ENCODE peak calls at places on chromosomes 12 and 14, in eight cellular contexts. R is A549, S is H54, E is heart left ventricle, J is GM12891, T is stomach, N is tibial nerve, G is IMR-90. K is an unnamed sample.

GRCh38 chr14:20454359-20454644 is 310 bp downstream of the OSGEP start:
- DNase-seq in R (peak), S (peak), E (no peak), J (no peak), T (peak), N (no peak), G (peak), K (no peak)

GRCh38 chr14:75783602-75784313 is 122.7 kb downstream of the TTLL5 start:
- DNase-seq in R (no peak), S (no peak), E (no peak), J (no peak), T (no peak), N (no peak), G (no peak), K (no peak)

GRCh38 chr14:24207104-24207543 is 1.6 kb downstream of the TSSK4 start:
- DNase-seq in R (no peak), S (no peak), E (no peak), J (no peak), T (no peak), N (no peak), G (no peak), K (no peak)

GRCh38 chr12:12365931-12366431 is 9.1 kb downstream of the BORCS5 start:
- DNase-seq in R (no peak), S (no peak), E (no peak), J (no peak), T (no peak), N (no peak), G (peak), K (no peak)

GRCh38 chr12:64385019-64385418 is 5.5 kb downstream of the C12orf56 start:
- DNase-seq in R (no peak), S (no peak), E (no peak), J (no peak), T (no peak), N (no peak), G (no peak), K (no peak)

GRCh38 chr12:15193927-15194326 is 27.3 kb downstream of the RERG start:
- DNase-seq in R (peak), S (no peak), E (no peak), J (no peak), T (no peak), N (no peak), G (no peak), K (no peak)

GRCh38 chr12:3453947-3454675 is 36.9 kb upstream of the PRMT8 start:
- DNase-seq in R (peak), S (peak), E (no peak), J (no peak), T (no peak), N (no peak), G (peak), K (no peak)

GRCh38 chr14:34113051-34113511 is 162.2 kb upstream of the EGLN3 start:
- DNase-seq in R (peak), S (no peak), E (no peak), J (no peak), T (no peak), N (no peak), G (peak), K (no peak)

GRCh38 chr12:122021822-122022392 is at the start of gene BCL7A:
- DNase-seq in R (peak), S (peak), E (peak), J (no peak), T (peak), N (no peak), G (peak), K (peak)

GRCh38 chr14:46250113-46250703 is 401.4 kb downstream of the RPL10L start:
- DNase-seq in R (peak), S (no peak), E (no peak), J (no peak), T (no peak), N (no peak), G (no peak), K (no peak)

GRCh38 chr12:128091931-128092330 is 175.0 kb upstream of the TMEM132C start:
- DNase-seq in R (no peak), S (no peak), E (no peak), J (no peak), T (no peak), N (no peak), G (no peak), K (no peak)

GRCh38 chr12:2246358-2246757 is 193.6 kb downstream of the CACNA1C start:
- DNase-seq in R (no peak), S (no peak), E (no peak), J (no peak), T (no peak), N (no peak), G (peak), K (no peak)

GRCh38 chr12:56338643-56339422 is at the start of gene IL23A:
- DNase-seq in R (no peak), S (no peak), E (no peak), J (peak), T (no peak), N (no peak), G (peak), K (no peak)

GRCh38 chr12:65010437-65010836 is 110.7 kb downstream of the WIF1 start:
- DNase-seq in R (no peak), S (no peak), E (no peak), J (no peak), T (no peak), N (no peak), G (no peak), K (no peak)

GRCh38 chr12:21607701-21608100 is 3.1 kb upstream of the GYS2 start:
- DNase-seq in R (peak), S (no peak), E (no peak), J (no peak), T (no peak), N (no peak), G (peak), K (no peak)

GRCh38 chr12:32253154-32253795 is 146.1 kb upstream of the FGD4 start:
- DNase-seq in R (no peak), S (no peak), E (no peak), J (no peak), T (no peak), N (no peak), G (peak), K (no peak)

GRCh38 chr14:94036328-94037167 is 10.4 kb downstream of the OTUB2 start:
- DNase-seq in R (peak), S (peak), E (peak), J (peak), T (peak), N (peak), G (peak), K (peak)

GRCh38 chr12:91965781-91966180 is 179.9 kb downstream of the BTG1 start:
- DNase-seq in R (no peak), S (no peak), E (no peak), J (no peak), T (no peak), N (no peak), G (no peak), K (no peak)

GRCh38 chr14:86788229-86788628 is 1204.8 kb downstream of the GALC start:
- DNase-seq in R (no peak), S (no peak), E (no peak), J (no peak), T (no peak), N (no peak), G (peak), K (no peak)

GRCh38 chr14:100836053-100836805 is 10.3 kb downstream of the MEG3 start:
- DNase-seq in R (no peak), S (no peak), E (no peak), J (no peak), T (no peak), N (no peak), G (no peak), K (no peak)

GRCh38 chr14:60090864-60091519 is 731 bp upstream of the PCNX4 start:
- DNase-seq in R (peak), S (no peak), E (peak), J (no peak), T (peak), N (peak), G (peak), K (peak)

GRCh38 chr14:88470542-88471440 is 84.0 kb downstream of the PTPN21 start:
- DNase-seq in R (no peak), S (no peak), E (no peak), J (no peak), T (no peak), N (no peak), G (peak), K (no peak)

GRCh38 chr12:67358686-67359374 is 89.7 kb downstream of the CAND1 start:
- DNase-seq in R (no peak), S (no peak), E (peak), J (no peak), T (no peak), N (no peak), G (peak), K (no peak)

GRCh38 chr12:62133440-62133839 is 126.8 kb upstream of the USP15 start:
- DNase-seq in R (no peak), S (no peak), E (no peak), J (no peak), T (no peak), N (no peak), G (no peak), K (peak)

GRCh38 chr12:95533985-95534384 is 17.3 kb downstream of the USP44 start:
- DNase-seq in R (no peak), S (no peak), E (no peak), J (no peak), T (no peak), N (no peak), G (no peak), K (no peak)

GRCh38 chr12:123129651-123130050 is 21.2 kb downstream of the PITPNM2 start:
- DNase-seq in R (no peak), S (no peak), E (no peak), J (no peak), T (no peak), N (no peak), G (no peak), K (no peak)

GRCh38 chr12:98253207-98253606 is 262.2 kb upstream of the TMPO start:
- DNase-seq in R (no peak), S (no peak), E (no peak), J (no peak), T (no peak), N (no peak), G (no peak), K (no peak)

GRCh38 chr12:13981296-13981962 is at the start of gene GRIN2B:
- DNase-seq in R (peak), S (no peak), E (no peak), J (no peak), T (no peak), N (no peak), G (no peak), K (no peak)

GRCh38 chr14:54186821-54187365 is 209.9 kb upstream of the CDKN3 start:
- DNase-seq in R (no peak), S (no peak), E (no peak), J (no peak), T (no peak), N (no peak), G (no peak), K (no peak)

GRCh38 chr12:65123435-65124063 is 2.4 kb upstream of the WIF1 start:
- DNase-seq in R (peak), S (no peak), E (no peak), J (no peak), T (no peak), N (no peak), G (peak), K (no peak)

GRCh38 chr12:95337176-95337575 is 119.6 kb downstream of the VEZT start:
- DNase-seq in R (no peak), S (no peak), E (no peak), J (no peak), T (no peak), N (no peak), G (peak), K (no peak)

GRCh38 chr12:108448246-108448645 is 66.8 kb upstream of the FICD start:
- DNase-seq in R (no peak), S (no peak), E (no peak), J (no peak), T (no peak), N (no peak), G (no peak), K (no peak)

GRCh38 chr12:116918464-116918863 is 7.7 kb downstream of the FBXW8 start:
- DNase-seq in R (no peak), S (no peak), E (no peak), J (no peak), T (no peak), N (no peak), G (no peak), K (no peak)

GRCh38 chr14:92040431-92041040 is 677 bp upstream of the TRIP11 start:
- DNase-seq in R (peak), S (peak), E (no peak), J (no peak), T (peak), N (no peak), G (peak), K (no peak)

DNA sequence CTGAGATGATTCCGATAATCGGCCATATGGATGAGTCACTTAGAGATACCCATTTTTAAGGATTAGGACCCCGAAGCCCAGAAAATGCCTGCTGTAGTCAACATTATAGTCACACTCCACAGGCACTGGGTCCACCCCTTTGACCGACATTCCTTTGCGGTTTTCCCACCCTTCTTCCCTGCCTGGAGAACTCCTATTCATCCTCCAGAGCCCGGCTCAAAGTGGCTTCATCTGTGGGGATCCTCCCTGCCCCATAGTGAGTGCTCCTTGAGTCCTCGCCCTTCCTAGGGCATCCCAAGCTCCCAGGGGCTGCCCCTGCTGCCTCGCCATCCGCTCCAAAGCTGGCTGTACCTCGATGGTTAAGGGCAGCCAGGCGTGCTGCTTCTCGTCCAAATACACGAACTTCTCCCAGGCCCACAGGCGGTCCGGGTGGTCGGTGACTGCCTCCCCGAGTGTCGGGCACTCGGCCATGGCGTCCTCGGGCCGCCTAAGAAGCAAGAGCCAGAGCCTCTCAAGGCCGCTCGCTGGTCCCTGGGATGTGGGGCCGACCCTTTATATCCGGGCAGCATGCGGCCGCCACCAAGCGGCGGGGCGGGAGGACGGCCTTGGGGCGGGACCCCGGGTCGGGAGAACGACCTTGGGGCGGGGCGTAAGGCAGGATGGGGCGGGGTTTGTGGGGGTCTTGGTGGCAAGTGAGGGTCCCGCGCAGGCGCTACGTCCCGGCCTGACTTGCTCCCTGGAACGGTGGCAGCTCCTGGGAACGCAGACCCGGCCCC is at the start of gene TCL1A:
- DNase-seq in R (no peak), S (no peak), E (no peak), J (no peak), T (no peak), N (no peak), G (no peak), K (no peak)
- TF ChIP-seq POLR2A in R (no peak), S (no peak), E (no peak), J (peak), T (no peak), N (no peak), G (no peak), K (no peak)

GRCh38 chr14:89955418-89956293 is at the start of gene TDP1:
- DNase-seq in R (peak), S (peak), E (peak), J (peak), T (peak), N (peak), G (peak), K (peak)
- TF ChIP-seq POLR2A in R (peak), S (peak), E (no peak), J (peak), T (no peak), N (peak), G (peak), K (peak)

GRCh38 chr12:111777345-111778045 is 10.8 kb downstream of the ALDH2 start:
- DNase-seq in R (peak), S (no peak), E (peak), J (no peak), T (peak), N (no peak), G (no peak), K (peak)

GRCh38 chr12:111776836-111777344 is 10.2 kb downstream of the ALDH2 start:
- DNase-seq in R (no peak), S (no peak), E (no peak), J (no peak), T (no peak), N (no peak), G (peak), K (no peak)

GRCh38 chr12:111773801-111774551 is 7.2 kb downstream of the ALDH2 start:
- DNase-seq in R (peak), S (no peak), E (peak), J (no peak), T (peak), N (peak), G (peak), K (peak)

GRCh38 chr12:111780166-111780565 is 13.4 kb downstream of the ALDH2 start:
- DNase-seq in R (no peak), S (no peak), E (no peak), J (no peak), T (no peak), N (no peak), G (no peak), K (no peak)

DNA sequence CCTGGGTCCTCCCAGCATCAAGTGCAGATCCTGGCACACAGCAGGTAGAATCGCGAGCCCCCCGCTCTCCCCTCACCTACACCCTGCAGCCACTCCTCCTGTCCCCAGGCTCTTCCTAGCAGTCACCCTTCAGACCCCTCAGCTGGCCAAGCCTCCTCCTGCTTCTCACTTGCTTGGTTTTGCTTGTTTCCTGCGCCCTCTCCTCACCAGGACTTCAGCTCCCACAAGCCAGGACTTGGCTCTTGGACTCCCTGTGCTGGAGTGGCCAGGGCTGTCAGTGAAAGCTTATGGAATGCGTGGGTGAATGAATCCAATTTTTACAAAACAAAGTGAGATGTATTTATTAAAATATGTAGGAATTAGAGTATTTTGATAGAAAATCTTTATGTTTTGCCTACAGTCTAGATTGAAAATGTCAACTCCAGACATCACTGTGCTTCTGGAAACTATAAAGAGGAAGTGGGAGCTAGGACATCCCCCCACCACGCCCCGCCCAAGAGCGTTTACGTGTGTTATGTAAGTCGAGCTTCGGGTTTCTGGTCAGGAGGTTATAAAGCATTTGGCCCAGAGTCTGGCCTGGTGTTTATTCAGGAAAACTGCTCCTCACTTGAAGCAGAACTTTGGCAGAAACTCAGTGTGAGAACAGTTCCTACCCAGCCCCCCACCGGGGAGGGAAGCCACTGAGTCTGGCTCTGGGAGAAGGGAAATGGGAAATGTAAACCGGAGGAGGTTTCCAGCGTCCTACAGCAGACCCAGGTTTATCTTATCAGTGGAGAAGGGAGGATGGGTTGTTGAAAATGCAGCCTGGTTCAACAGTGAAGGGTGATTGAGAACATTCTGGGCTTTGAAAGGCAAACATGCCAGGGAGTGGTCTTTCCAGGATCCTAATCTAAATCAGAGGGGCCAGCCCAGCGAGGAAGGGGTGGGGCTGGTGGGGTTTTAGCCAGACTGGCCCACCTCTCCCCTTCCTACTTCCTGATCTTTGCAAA is 8.8 kb downstream of the ALDH2 start:
- DNase-seq in R (peak), S (no peak), E (peak), J (peak), T (peak), N (peak), G (peak), K (peak)
- TF ChIP-seq POLR2A in R (no peak), S (no peak), E (no peak), J (peak), T (no peak), N (peak), G (no peak), K (no peak)

GRCh38 chr14:22980672-22981089 is 1.7 kb downstream of the AJUBA start:
- DNase-seq in R (peak), S (no peak), E (no peak), J (peak), T (peak), N (no peak), G (peak), K (peak)

GRCh38 chr14:22982013-22982476 is 306 bp downstream of the AJUBA start:
- DNase-seq in R (peak), S (no peak), E (no peak), J (peak), T (no peak), N (no peak), G (no peak), K (no peak)

GRCh38 chr14:22981090-22982012 is 1.0 kb downstream of the AJUBA start:
- DNase-seq in R (peak), S (no peak), E (no peak), J (no peak), T (no peak), N (no peak), G (no peak), K (peak)

GRCh38 chr14:22984959-22985658 is 2.8 kb upstream of the AJUBA start:
- DNase-seq in R (no peak), S (no peak), E (no peak), J (no peak), T (no peak), N (no peak), G (no peak), K (no peak)

GRCh38 chr14:22982477-22983245 is at the start of gene AJUBA:
- DNase-seq in R (peak), S (no peak), E (peak), J (peak), T (peak), N (peak), G (peak), K (peak)
- TF ChIP-seq POLR2A in R (peak), S (peak), E (no peak), J (no peak), T (no peak), N (peak), G (peak), K (no peak)

GRCh38 chr12:50765325-50765911 is 1.5 kb downstream of the ATF1 start:
- DNase-seq in R (peak), S (peak), E (peak), J (no peak), T (peak), N (no peak), G (peak), K (peak)

GRCh38 chr12:50764861-50765324 is 992 bp downstream of the ATF1 start:
- DNase-seq in R (peak), S (peak), E (no peak), J (no peak), T (no peak), N (no peak), G (peak), K (peak)

GRCh38 chr12:50764116-50764860 is 387 bp downstream of the ATF1 start:
- DNase-seq in R (peak), S (peak), E (no peak), J (peak), T (peak), N (no peak), G (peak), K (peak)

GRCh38 chr12:50763637-50764115 is at the start of gene ATF1:
- DNase-seq in R (peak), S (peak), E (peak), J (no peak), T (peak), N (peak), G (peak), K (peak)
- TF ChIP-seq POLR2A in R (peak), S (peak), E (no peak), J (peak), T (no peak), N (peak), G (peak), K (peak)